ENCODE peak calls at places on chromosomes 1 and 21, in four cellular contexts. Z, C, I and Q are unnamed samples.

GRCh38 chr1:199226163-199226562 is 587.3 kb downstream of the PTPRC start:
- DNase-seq in I (no peak), C (no peak), Z (no peak), Q (no peak)

GRCh38 chr1:219427989-219428388 is 184.9 kb downstream of the ZC3H11B start:
- DNase-seq in Z (no peak), C (no peak), I (no peak), Q (no peak)

GRCh38 chr1:152110365-152110859 is 4.8 kb downstream of the TCHH start:
- DNase-seq in Z (no peak), C (peak; percentile 18), I (no peak), Q (no peak)

GRCh38 chr1:112369389-112370285 is 26.4 kb upstream of the CTTNBP2NL start:
- DNase-seq in I (peak; percentile 89), C (peak; percentile 89), Z (peak; percentile 62), Q (peak; percentile 72)

GRCh38 chr1:71660417-71660816 is 579.6 kb upstream of the ZRANB2 start:
- DNase-seq in I (no peak), Z (no peak), C (no peak), Q (no peak)

GRCh38 chr1:94863919-94864318 is 43.8 kb downstream of the SLC44A3 start:
- DNase-seq in Z (no peak), I (peak; percentile 37), C (peak; percentile 59), Q (no peak)

GRCh38 chr1:38284953-38285352 is 238.4 kb upstream of the POU3F1 start:
- DNase-seq in C (no peak), Z (no peak), I (no peak), Q (no peak)

GRCh38 chr21:45293726-45294401 is 6.2 kb upstream of the POFUT2 start:
- DNase-seq in Z (no peak), C (peak; percentile 69), I (peak; percentile 24), Q (peak; percentile 7)

GRCh38 chr21:42983102-42983501 is 8.7 kb downstream of the PKNOX1 start:
- DNase-seq in I (no peak), Z (no peak), C (no peak), Q (no peak)

GRCh38 chr1:33228935-33229487 is 27.3 kb upstream of the ZNF362 start:
- DNase-seq in C (peak; percentile 34), I (no peak), Z (no peak), Q (no peak)

GRCh38 chr1:200488375-200489165 is 78.7 kb upstream of the ZNF281 start:
- DNase-seq in Z (no peak), C (no peak), I (peak; percentile 51), Q (no peak)

GRCh38 chr21:44370027-44370735 is 16.8 kb downstream of the TRPM2 start:
- DNase-seq in C (no peak), I (peak; percentile 45), Z (no peak), Q (no peak)

GRCh38 chr1:37288900-37289299 is 185.5 kb upstream of the ZC3H12A start:
- DNase-seq in C (no peak), I (no peak), Z (no peak), Q (peak; percentile 55)

GRCh38 chr1:209576392-209576791 is 7.1 kb upstream of the CAMK1G start:
- DNase-seq in C (no peak), Z (no peak), I (no peak), Q (no peak)

GRCh38 chr1:163410073-163410522 is 88.3 kb downstream of the NUF2 start:
- DNase-seq in C (peak; percentile 16), I (peak; percentile 44), Z (no peak), Q (no peak)

GRCh38 chr1:33986389-33987095 is 122.7 kb downstream of the HMGB4 start:
- DNase-seq in C (peak; percentile 77), Z (no peak), I (peak; percentile 45), Q (no peak)

GRCh38 chr1:214550339-214551051 is 907 bp downstream of the PTPN14 start:
- DNase-seq in I (no peak), C (no peak), Z (no peak), Q (no peak)

GRCh38 chr1:53413175-53414001 is 45.8 kb upstream of the DMRTB1 start:
- DNase-seq in Z (peak; percentile 36), C (no peak), I (no peak), Q (no peak)

GRCh38 chr1:28031173-28031572 is 57.2 kb downstream of the EYA3 start:
- DNase-seq in Z (no peak), I (no peak), C (no peak), Q (no peak)